ENCODE peak calls at places on chromosomes 2 and 18, in seven cellular contexts. C is progenitor cell of endocrine pancreas; Y is NCI-H1694 treated with DMSO at 0.1 percent for 48 hours; X is NCI-H460; O is effector CD4-positive, alpha-beta T cell; E is NCI-H187 treated with DMSO at 0.1 percent for 48 hours; T is fibroblast of pulmonary artery. H is an unnamed sample.

GRCh38 chr2:208827549-208828221 is 421.1 kb downstream of the PTH2R start:
- DNase-seq in C (no peak), Y (no peak), X (no peak), O (no peak), E (no peak), T (no peak), H (peak; percentile 12)

GRCh38 chr18:35634376-35634775 is 52.8 kb downstream of the GALNT1 start:
- DNase-seq in C (no peak), Y (no peak), X (no peak), O (no peak), E (no peak), T (no peak), H (no peak)

GRCh38 chr18:10860937-10861336 is 288.4 kb downstream of the PIEZO2 start:
- DNase-seq in C (no peak), Y (no peak), X (no peak), O (no peak), E (no peak), T (no peak), H (no peak)

GRCh38 chr18:62526098-62527025 is 3.5 kb downstream of the ZCCHC2 start:
- DNase-seq in C (peak; percentile 60), Y (peak; percentile 23), X (peak; percentile 67), O (peak; percentile 61), E (peak; percentile 25), T (peak; percentile 73), H (peak; percentile 84)

GRCh38 chr18:79533146-79533545 is 137.4 kb downstream of the NFATC1 start:
- DNase-seq in C (no peak), Y (no peak), X (no peak), O (no peak), E (no peak), T (no peak), H (no peak)

GRCh38 chr2:181937473-181937872 is 45.9 kb downstream of the ITPRID2 start:
- DNase-seq in C (no peak), Y (no peak), X (no peak), O (no peak), E (no peak), T (peak; percentile 56), H (peak; percentile 34)

GRCh38 chr2:45134726-45135125 is 125.5 kb upstream of the SIX2 start:
- DNase-seq in C (no peak), Y (no peak), X (peak; percentile 8), O (no peak), E (no peak), T (peak; percentile 79), H (no peak)

GRCh38 chr2:105517814-105518705 is 119.2 kb upstream of the FHL2 start:
- DNase-seq in C (no peak), Y (no peak), X (no peak), O (no peak), E (no peak), T (peak; percentile 60), H (no peak)

GRCh38 chr2:6896930-6897759 is 19.6 kb downstream of the RSAD2 start:
- DNase-seq in C (no peak), Y (peak; percentile 75), X (peak; percentile 44), O (no peak), E (no peak), T (peak; percentile 66), H (peak; percentile 36)

GRCh38 chr2:215966951-215967350 is 46.4 kb downstream of the MREG start:
- DNase-seq in C (no peak), Y (no peak), X (no peak), O (no peak), E (no peak), T (no peak), H (no peak)

GRCh38 chr2:12202301-12202700 is 455.9 kb downstream of the LPIN1 start:
- DNase-seq in C (no peak), Y (no peak), X (no peak), O (no peak), E (no peak), T (peak; percentile 90), H (no peak)

GRCh38 chr2:2698182-2699116 is 367.4 kb upstream of the MYT1L start:
- DNase-seq in C (no peak), Y (peak; percentile 82), X (peak; percentile 2), O (no peak), E (peak; percentile 19), T (no peak), H (peak; percentile 41)

GRCh38 chr2:42758341-42758740 is 5.6 kb downstream of the OXER1 start:
- DNase-seq in C (no peak), Y (no peak), X (no peak), O (no peak), E (no peak), T (no peak), H (no peak)

GRCh38 chr2:28782423-28782822 is 28.2 kb upstream of the SPDYA start:
- DNase-seq in C (no peak), Y (no peak), X (no peak), O (no peak), E (no peak), T (no peak), H (no peak)

GRCh38 chr2:134433934-134434333 is 180.1 kb downstream of the MGAT5 start:
- DNase-seq in C (no peak), Y (no peak), X (no peak), O (no peak), E (no peak), T (no peak), H (no peak)

GRCh38 chr2:88831792-88832248 is 140.3 kb downstream of the RPIA start:
- DNase-seq in C (no peak), Y (peak; percentile 3), X (peak; percentile 36), O (no peak), E (no peak), T (peak; percentile 56), H (peak; percentile 74)

GRCh38 chr18:12946549-12947354 is 1.1 kb upstream of the SEH1L start:
- DNase-seq in C (no peak), Y (no peak), X (peak; percentile 15), O (peak; percentile 12), E (no peak), T (peak; percentile 97), H (peak; percentile 98)

GRCh38 chr2:198004921-198005829 is 200.8 kb downstream of the PLCL1 start:
- DNase-seq in C (no peak), Y (no peak), X (no peak), O (no peak), E (no peak), T (no peak), H (peak; percentile 38)

GRCh38 chr2:217959723-217960122 is 43.1 kb downstream of the TNS1 start:
- DNase-seq in C (no peak), Y (no peak), X (no peak), O (no peak), E (no peak), T (peak; percentile 47), H (no peak)

GRCh38 chr18:26656944-26657536 is 108.7 kb upstream of the KCTD1 start:
- DNase-seq in C (peak; percentile 57), Y (peak; percentile 63), X (peak; percentile 32), O (no peak), E (no peak), T (peak; percentile 63), H (peak; percentile 81)

GRCh38 chr18:36511791-36512352 is 214.4 kb downstream of the FHOD3 start:
- DNase-seq in C (no peak), Y (no peak), X (no peak), O (no peak), E (no peak), T (peak; percentile 69), H (peak; percentile 32)

GRCh38 chr18:11666831-11667230 is 22.2 kb upstream of the GNAL start:
- DNase-seq in C (no peak), Y (no peak), X (no peak), O (no peak), E (no peak), T (no peak), H (no peak)

GRCh38 chr2:73036779-73037165 is 34.7 kb downstream of the SFXN5 start:
- DNase-seq in C (no peak), Y (no peak), X (no peak), O (no peak), E (no peak), T (no peak), H (no peak)

GRCh38 chr2:35428548-35428947 is 927.0 kb upstream of the CRIM1 start:
- DNase-seq in C (no peak), Y (peak; percentile 5), X (peak; percentile 22), O (no peak), E (no peak), T (peak; percentile 17), H (peak; percentile 8)

GRCh38 chr2:127410871-127411396 is 7.3 kb upstream of the PROC start:
- DNase-seq in C (no peak), Y (peak; percentile 41), X (peak; percentile 58), O (no peak), E (no peak), T (peak; percentile 69), H (no peak)

GRCh38 chr18:80193701-80194100 is 53.6 kb downstream of the PARD6G start:
- DNase-seq in C (no peak), Y (no peak), X (no peak), O (no peak), E (no peak), T (no peak), H (no peak)

GRCh38 chr2:129797489-129798300 is 181.8 kb upstream of the RAB6C start:
- DNase-seq in C (no peak), Y (no peak), X (no peak), O (no peak), E (no peak), T (no peak), H (no peak)

GRCh38 chr2:217362710-217363109 is 502.8 kb upstream of the TNP1 start:
- DNase-seq in C (no peak), Y (no peak), X (no peak), O (no peak), E (no peak), T (no peak), H (no peak)

GRCh38 chr18:24190590-24190989 is 51.7 kb downstream of the CABYR start:
- DNase-seq in C (no peak), Y (no peak), X (no peak), O (no peak), E (no peak), T (no peak), H (no peak)

GRCh38 chr2:138012082-138012481 is 47.8 kb downstream of the HNMT start:
- DNase-seq in C (no peak), Y (no peak), X (no peak), O (no peak), E (no peak), T (no peak), H (no peak)

GRCh38 chr2:219681301-219682290 is 54.2 kb downstream of the SLC4A3 start:
- DNase-seq in C (no peak), Y (no peak), X (no peak), O (no peak), E (no peak), T (peak; percentile 72), H (no peak)

GRCh38 chr2:164560181-164560792 is 61.0 kb downstream of the GRB14 start:
- DNase-seq in C (no peak), Y (peak; percentile 42), X (peak; percentile 22), O (no peak), E (no peak), T (peak; percentile 49), H (peak; percentile 48)

GRCh38 chr2:28381225-28382180 is 11.2 kb upstream of the FOSL2 start:
- DNase-seq in C (peak; percentile 21), Y (no peak), X (no peak), O (no peak), E (no peak), T (no peak), H (no peak)

GRCh38 chr18:21499997-21500396 is 100.5 kb downstream of the ESCO1 start:
- DNase-seq in C (no peak), Y (no peak), X (no peak), O (no peak), E (no peak), T (no peak), H (no peak)

GRCh38 chr18:77899972-77900754 is 650.5 kb downstream of the GALR1 start:
- DNase-seq in C (peak; percentile 52), Y (peak; percentile 36), X (peak; percentile 27), O (peak; percentile 23), E (no peak), T (peak; percentile 27), H (peak; percentile 81)

GRCh38 chr2:75450068-75450467 is 110.7 kb downstream of the EVA1A start:
- DNase-seq in C (no peak), Y (no peak), X (no peak), O (no peak), E (no peak), T (no peak), H (no peak)

GRCh38 chr2:68178432-68178831 is 20.7 kb downstream of the PNO1 start:
- DNase-seq in C (no peak), Y (no peak), X (no peak), O (no peak), E (no peak), T (no peak), H (no peak)

GRCh38 chr2:208379192-208379591 is 27.4 kb upstream of the PTH2R start:
- DNase-seq in C (no peak), Y (no peak), X (no peak), O (no peak), E (no peak), T (no peak), H (no peak)

H was measured in cardiac muscle cell.